ENCODE peak calls at places on chromosomes 11 and 22, in eight cellular contexts. O is K562, W is HepG2, I is Panc1, L is GM23338, F is upper lobe of left lung, D is GM12878, X is HCT116. T is an unnamed sample.

GRCh38 chr11:35247428-35247827 is 108.5 kb downstream of the CD44 start:
- ATAC-seq in L (no peak), O (no peak), W (peak), I (no peak), F (peak), D (no peak), X (no peak), T (no peak)

GRCh38 chr11:104214517-104214916 is 50.6 kb upstream of the PDGFD start:
- ATAC-seq in O (no peak), X (no peak), L (no peak), I (no peak), D (no peak), W (no peak), F (no peak), T (no peak)

GRCh38 chr11:65471410-65471762 is 27.5 kb upstream of the MALAT1 start:
- ATAC-seq in I (peak), D (peak), F (peak), X (peak), O (peak), W (peak), L (peak), T (peak)

GRCh38 chr11:61531033-61531432 is 22.5 kb downstream of the LRRC10B start:
- ATAC-seq in F (no peak), D (no peak), X (no peak), L (no peak), O (no peak), W (peak), I (no peak), T (no peak)

GRCh38 chr22:36549033-36549432 is 20.1 kb upstream of the EIF3D start:
- ATAC-seq in O (no peak), D (peak), F (no peak), X (no peak), L (no peak), I (no peak), W (no peak), T (no peak)

GRCh38 chr22:32747588-32747987 is 53.9 kb upstream of the TIMP3 start:
- ATAC-seq in X (no peak), F (no peak), D (no peak), L (no peak), O (no peak), W (no peak), I (no peak), T (no peak)

GRCh38 chr22:41243361-41243760 is 2.6 kb upstream of the CHADL start:
- ATAC-seq in O (no peak), X (no peak), W (no peak), F (no peak), I (no peak), L (no peak), D (no peak), T (no peak)

GRCh38 chr11:16912607-16913006 is 101.6 kb downstream of the PLEKHA7 start:
- ATAC-seq in W (peak), L (peak), O (no peak), I (no peak), F (no peak), X (no peak), D (no peak), T (no peak)

GRCh38 chr11:7514099-7514725 is 413 bp downstream of the PPFIBP2 start:
- ATAC-seq in I (peak), F (peak), O (peak), X (peak), L (peak), D (peak), W (peak), T (peak)

GRCh38 chr11:115924744-115925567 is 420.7 kb upstream of the CADM1 start:
- ATAC-seq in W (no peak), D (peak), L (no peak), O (no peak), F (no peak), I (peak), X (no peak), T (no peak)

GRCh38 chr11:12611352-12611751 is 62.9 kb upstream of the TEAD1 start:
- ATAC-seq in O (no peak), X (no peak), D (no peak), L (no peak), I (no peak), W (no peak), F (no peak), T (no peak)

GRCh38 chr11:99370557-99371200 is 349.9 kb downstream of the CNTN5 start:
- ATAC-seq in X (no peak), O (no peak), W (no peak), I (no peak), L (peak), D (no peak), F (no peak), T (no peak)

GRCh38 chr11:72451836-72452376 is 17.6 kb upstream of the CLPB start:
- ATAC-seq in X (no peak), L (no peak), I (no peak), D (peak), O (no peak), W (no peak), F (no peak), T (no peak)

GRCh38 chr11:26418391-26418790 is 86.5 kb downstream of the ANO3 start:
- ATAC-seq in I (no peak), L (no peak), W (no peak), F (no peak), D (no peak), O (no peak), X (no peak), T (no peak)

GRCh38 chr11:19802773-19803293 is 90.2 kb downstream of the NAV2 start:
- ATAC-seq in L (no peak), I (no peak), X (no peak), F (no peak), O (no peak), W (no peak), D (no peak), T (no peak)

GRCh38 chr11:18578975-18579598 is 9.4 kb downstream of the UEVLD start:
- ATAC-seq in F (no peak), D (peak), X (peak), O (peak), L (peak), I (peak), W (peak), T (no peak)

GRCh38 chr22:43222281-43222680 is 35.3 kb upstream of the TTLL12 start:
- ATAC-seq in O (peak), X (no peak), I (no peak), L (no peak), F (no peak), W (peak), D (no peak), T (peak)

GRCh38 chr22:44737414-44738346 is 14.7 kb upstream of the ARHGAP8 start:
- ATAC-seq in L (peak), F (no peak), X (peak), O (no peak), I (no peak), W (peak), D (no peak), T (no peak)

GRCh38 chr11:84962018-84962417 is 665.1 kb downstream of the DLG2 start:
- ATAC-seq in L (no peak), F (no peak), D (no peak), I (no peak), O (no peak), W (no peak), X (no peak), T (no peak)

GRCh38 chr22:26479792-26480610 is 3.6 kb downstream of the HPS4 start:
- ATAC-seq in X (no peak), L (no peak), W (peak), O (peak), D (peak), F (no peak), I (no peak), T (no peak)

GRCh38 chr11:74493816-74494630 is 499 bp upstream of the LIPT2 start:
- ATAC-seq in L (peak), F (no peak), X (no peak), D (no peak), O (no peak), W (peak), I (no peak), T (no peak)

DNA sequence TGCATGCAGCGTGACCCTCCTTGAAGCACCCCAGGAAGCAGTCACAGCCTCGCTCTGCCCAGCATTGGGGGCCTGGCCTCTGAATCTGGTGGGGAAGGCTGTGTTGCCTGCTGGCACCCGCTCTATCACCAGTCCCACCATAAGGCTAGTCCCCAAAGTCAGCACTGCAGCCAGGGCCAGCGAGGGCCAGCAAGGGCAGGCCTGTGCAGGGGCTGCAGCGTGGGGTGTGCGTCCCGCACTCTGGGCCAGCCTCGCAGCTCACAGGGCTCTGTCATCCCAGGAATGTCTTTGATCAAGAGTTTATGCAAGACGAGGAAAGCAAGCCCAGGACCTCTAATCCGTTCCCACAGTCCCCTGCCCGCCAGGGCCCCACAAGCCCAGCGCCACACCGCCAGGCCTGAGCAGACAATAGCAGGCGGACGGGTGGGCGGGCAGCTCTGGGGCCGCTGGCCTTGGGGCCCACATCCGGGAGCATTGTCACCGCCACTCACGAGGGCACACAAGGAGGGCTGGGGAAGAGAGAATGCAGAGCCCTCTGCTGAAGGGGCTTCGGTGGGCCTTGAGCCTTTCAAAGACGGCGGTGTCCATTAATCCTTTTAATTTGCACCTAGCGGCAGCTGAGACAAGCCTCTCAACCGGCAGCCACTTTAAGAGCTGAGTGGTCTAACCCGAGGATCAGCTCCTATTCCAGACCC is 17.1 kb downstream of the LTO1 start:
- ATAC-seq in I (no peak), O (no peak), W (peak), X (no peak), L (peak), D (no peak), F (no peak), T (no peak)
- TF ChIP-seq POLR2AphosphoS5 in I (no peak), O (no peak), W (peak), X (no peak), L (no peak), D (no peak), F (no peak), T (no peak)

DNA sequence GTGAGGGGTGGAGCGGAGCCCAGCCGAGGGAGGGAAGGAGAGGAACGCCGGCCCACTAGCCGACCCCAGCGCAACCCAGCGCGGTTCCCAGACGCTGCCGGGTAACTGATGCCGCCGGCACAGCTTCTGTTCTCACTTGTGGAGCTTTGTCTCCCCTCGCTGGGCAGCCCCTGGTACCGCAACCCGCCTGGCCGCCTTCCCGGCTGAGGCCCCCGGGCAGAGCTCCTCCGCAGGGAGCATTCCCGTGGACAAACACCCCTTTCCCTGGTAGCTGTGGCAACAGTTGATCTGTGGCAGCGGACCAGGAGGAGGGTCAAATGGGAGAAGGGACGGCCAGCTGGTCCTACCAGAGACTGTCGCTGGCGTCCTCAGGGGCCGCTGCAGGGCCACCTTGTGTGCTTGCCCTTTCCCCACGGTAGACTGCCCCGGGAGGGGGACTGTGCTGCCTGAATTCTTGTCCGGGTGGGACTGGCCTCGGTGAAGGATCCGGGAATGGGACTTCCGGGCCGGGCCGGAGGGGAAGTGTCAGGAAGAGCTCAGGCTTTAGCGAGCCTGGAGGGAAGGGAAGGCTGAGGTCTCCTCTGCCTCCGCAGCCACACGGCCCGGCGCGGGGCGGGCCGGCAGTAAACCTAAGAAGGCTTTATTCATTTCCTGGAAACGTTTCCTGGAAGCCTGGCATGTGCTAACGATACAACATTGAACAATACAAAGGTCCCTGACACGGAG is 468.0 kb downstream of the OPCML start:
- ATAC-seq in D (peak), W (peak), L (peak), O (peak), F (peak), X (no peak), I (peak), T (peak)
- TF ChIP-seq POLR2AphosphoS5 in D (no peak), W (no peak), L (peak), O (no peak), F (no peak), X (no peak), I (no peak), T (peak)

DNA sequence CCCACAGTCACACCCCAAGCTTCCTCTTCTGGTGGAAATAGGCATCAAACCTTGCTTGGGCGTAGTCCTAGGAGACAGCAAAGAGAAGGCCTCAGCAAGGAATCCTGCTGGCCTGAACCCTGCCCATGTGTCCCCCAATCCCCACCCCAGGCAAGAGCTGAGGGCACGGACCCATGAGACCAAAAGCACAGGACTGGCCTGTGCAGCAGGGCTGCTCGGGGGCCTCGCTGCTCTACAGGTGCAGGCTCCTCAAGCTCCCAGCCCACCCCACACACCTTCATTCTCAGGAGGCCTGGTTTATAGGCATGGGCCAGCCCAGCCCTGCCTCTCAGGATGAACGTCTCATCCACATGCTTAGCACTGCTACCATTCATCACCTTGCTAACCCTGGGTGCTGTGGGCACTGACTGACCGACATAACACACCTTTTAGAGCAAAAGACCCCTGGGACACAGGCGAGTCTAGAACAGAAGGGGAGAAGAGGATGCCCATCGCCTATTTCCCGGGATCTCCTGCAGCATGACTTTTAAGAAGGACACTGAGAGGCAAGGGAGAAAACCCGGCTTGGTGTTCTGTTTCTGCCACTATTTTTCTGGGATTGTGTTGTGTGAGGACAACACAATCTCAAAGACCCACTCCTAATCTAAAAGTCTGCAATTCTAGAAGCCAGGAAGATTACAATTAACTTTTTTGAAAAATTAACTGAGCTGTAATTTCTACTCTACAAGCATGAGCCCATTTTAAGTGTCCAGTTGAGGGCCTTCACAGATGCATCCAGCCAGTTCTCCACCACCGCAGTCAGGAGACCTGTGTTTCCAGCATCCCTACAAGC is 15.4 kb downstream of the TCIRG1 start:
- ATAC-seq in W (peak), X (peak), F (no peak), O (no peak), D (peak), L (no peak), I (peak), T (no peak)
- TF ChIP-seq POLR2AphosphoS5 in W (no peak), X (peak), F (no peak), O (no peak), D (no peak), L (no peak), I (peak), T (no peak)

GRCh38 chr11:120805960-120806555 is 217.8 kb upstream of the TBCEL start:
- ATAC-seq in L (no peak), X (no peak), W (no peak), D (peak), O (no peak), F (no peak), I (no peak), T (no peak)
- TF ChIP-seq POLR2AphosphoS5 in L (no peak), X (no peak), W (no peak), D (no peak), O (no peak), F (no peak), I (no peak), T (no peak)

DNA sequence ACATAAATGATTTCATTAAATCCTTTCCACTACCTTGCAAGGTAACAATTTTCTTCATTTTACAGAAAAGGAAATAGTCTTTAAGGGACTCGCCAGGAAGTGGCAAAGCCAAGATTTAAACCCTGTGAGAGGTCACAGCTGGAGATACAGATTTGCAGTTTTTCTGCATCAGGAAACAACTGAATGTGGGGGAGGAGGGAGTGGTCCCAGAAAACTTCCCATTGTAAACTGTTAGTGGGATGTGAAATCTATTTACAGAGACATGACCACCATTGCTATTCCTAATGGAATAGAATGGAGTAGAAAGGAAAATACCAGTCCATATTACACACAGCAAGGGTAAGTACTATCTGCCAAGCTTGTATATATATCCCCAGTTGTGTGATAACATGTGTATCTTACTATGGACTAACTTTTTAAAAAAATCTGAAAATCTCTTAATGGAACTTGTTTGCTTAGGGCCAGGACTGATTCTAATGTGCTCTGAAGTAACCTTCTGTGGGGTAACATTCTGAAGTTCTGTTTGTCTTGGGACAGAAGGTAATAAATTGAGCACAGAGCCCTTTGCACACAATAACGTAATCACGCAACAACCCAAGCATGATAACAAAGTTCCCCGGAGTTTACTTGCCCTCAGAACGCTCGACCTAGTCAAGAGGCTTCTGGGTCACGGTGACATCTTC is 10.9 kb upstream of the TSKU start:
- ATAC-seq in I (no peak), W (no peak), F (no peak), O (no peak), L (no peak), D (no peak), X (no peak), T (peak)
- TF ChIP-seq POLR2AphosphoS5 in I (no peak), W (no peak), F (no peak), O (no peak), L (no peak), D (no peak), X (no peak), T (peak)

GRCh38 chr22:23524226-23524625 is 55.9 kb downstream of the IGLL1 start:
- ATAC-seq in L (no peak), O (no peak), F (no peak), I (no peak), W (no peak), X (no peak), D (no peak), T (no peak)
- TF ChIP-seq POLR2AphosphoS5 in L (no peak), O (no peak), F (no peak), I (no peak), W (no peak), X (no peak), D (no peak), T (no peak)

DNA sequence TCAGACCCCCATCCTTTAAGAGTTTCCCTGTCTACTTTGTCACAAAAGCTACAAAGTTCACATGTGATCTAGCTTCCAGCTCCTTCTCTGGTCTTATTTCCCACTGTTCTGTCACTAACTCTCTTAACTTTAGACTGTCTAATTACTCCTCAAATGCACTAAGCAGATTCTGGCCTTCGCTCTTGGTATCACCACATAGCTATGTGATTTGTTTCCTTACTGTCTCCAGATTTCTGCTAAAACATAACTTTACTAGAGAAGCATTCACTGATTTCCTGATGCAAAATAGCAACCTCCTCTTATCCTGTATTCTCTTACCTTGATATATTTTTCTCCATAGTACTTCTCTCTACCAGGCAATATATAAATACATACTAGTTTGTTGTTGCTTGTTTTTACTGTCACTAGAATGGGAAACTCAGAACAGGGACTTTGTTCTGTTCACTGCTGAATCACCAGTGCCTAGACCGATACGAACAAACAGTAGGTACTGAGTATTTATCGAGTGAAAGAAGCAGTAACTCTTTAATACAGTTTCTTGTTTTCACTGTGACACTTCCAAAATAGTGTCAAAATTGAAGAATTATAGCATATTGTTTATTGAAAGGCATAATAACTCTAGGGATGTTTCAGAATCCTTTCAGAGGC is 205.6 kb downstream of the DDX10 start:
- ATAC-seq in D (no peak), O (no peak), X (no peak), F (no peak), L (no peak), I (peak), W (peak), T (no peak)
- TF ChIP-seq POLR2AphosphoS5 in D (no peak), O (no peak), X (no peak), F (no peak), L (no peak), I (no peak), W (no peak), T (no peak)